ENCODE peak calls at places on chromosome 10, in six cellular contexts. One of them, this sample, is unnamed.

GRCh38 chr10:103202319-103202718 is 9.2 kb upstream of the NT5C2 start:
- DNase-seq in endothelial cell of umbilical vein: no peak
- DNase-seq in A549: no peak
- DNase-seq in GM12878: no peak
- DNase-seq in K562: no peak
- DNase-seq in HepG2: no peak
- DNase-seq in this sample: peak

GRCh38 chr10:47047577-47048532 is 136.6 kb downstream of the PTPN20 start:
- DNase-seq in endothelial cell of umbilical vein: peak
- DNase-seq in A549: peak
- DNase-seq in GM12878: no peak
- DNase-seq in K562: peak
- DNase-seq in HepG2: peak
- DNase-seq in this sample: peak

GRCh38 chr10:100522945-100523344 is 3.3 kb upstream of the SEC31B start:
- DNase-seq in endothelial cell of umbilical vein: no peak
- DNase-seq in A549: no peak
- DNase-seq in GM12878: no peak
- DNase-seq in K562: no peak
- DNase-seq in HepG2: no peak
- DNase-seq in this sample: no peak

GRCh38 chr10:23439920-23440875 is 1.3 kb downstream of the OTUD1 start:
- DNase-seq in endothelial cell of umbilical vein: peak
- DNase-seq in A549: peak
- DNase-seq in GM12878: no peak
- DNase-seq in K562: no peak
- DNase-seq in HepG2: no peak
- DNase-seq in this sample: peak

GRCh38 chr10:66772511-66772910 is 153.3 kb upstream of the LRRTM3 start:
- DNase-seq in endothelial cell of umbilical vein: no peak
- DNase-seq in A549: no peak
- DNase-seq in GM12878: no peak
- DNase-seq in K562: no peak
- DNase-seq in HepG2: no peak
- DNase-seq in this sample: no peak

GRCh38 chr10:107071301-107071700 is 93.2 kb downstream of the SORCS1 start:
- DNase-seq in endothelial cell of umbilical vein: no peak
- DNase-seq in A549: no peak
- DNase-seq in GM12878: no peak
- DNase-seq in K562: no peak
- DNase-seq in HepG2: no peak
- DNase-seq in this sample: no peak

GRCh38 chr10:49398000-49398861 is 2.3 kb upstream of the DRGX start:
- DNase-seq in endothelial cell of umbilical vein: peak
- DNase-seq in A549: peak
- DNase-seq in GM12878: no peak
- DNase-seq in K562: peak
- DNase-seq in HepG2: no peak
- DNase-seq in this sample: peak

GRCh38 chr10:44340557-44340956 is 44.3 kb downstream of the CXCL12 start:
- DNase-seq in endothelial cell of umbilical vein: no peak
- DNase-seq in A549: no peak
- DNase-seq in GM12878: no peak
- DNase-seq in K562: no peak
- DNase-seq in HepG2: no peak
- DNase-seq in this sample: no peak

GRCh38 chr10:69855346-69856163 is 53.8 kb downstream of the COL13A1 start:
- DNase-seq in endothelial cell of umbilical vein: no peak
- DNase-seq in A549: no peak
- DNase-seq in GM12878: no peak
- DNase-seq in K562: no peak
- DNase-seq in HepG2: peak
- DNase-seq in this sample: no peak

GRCh38 chr10:37948210-37948609 is 28.2 kb downstream of the ZNF25 start:
- DNase-seq in endothelial cell of umbilical vein: no peak
- DNase-seq in A549: no peak
- DNase-seq in GM12878: no peak
- DNase-seq in K562: no peak
- DNase-seq in HepG2: no peak
- DNase-seq in this sample: no peak

GRCh38 chr10:75029874-75030273 is 81.6 kb upstream of the SAMD8 start:
- DNase-seq in endothelial cell of umbilical vein: no peak
- DNase-seq in A549: no peak
- DNase-seq in GM12878: no peak
- DNase-seq in K562: no peak
- DNase-seq in HepG2: no peak
- DNase-seq in this sample: no peak

GRCh38 chr10:132836832-132837540 is 51.0 kb upstream of the NKX6-2 start:
- DNase-seq in endothelial cell of umbilical vein: peak
- DNase-seq in A549: peak
- DNase-seq in GM12878: no peak
- DNase-seq in K562: peak
- DNase-seq in HepG2: peak
- DNase-seq in this sample: peak

DNA sequence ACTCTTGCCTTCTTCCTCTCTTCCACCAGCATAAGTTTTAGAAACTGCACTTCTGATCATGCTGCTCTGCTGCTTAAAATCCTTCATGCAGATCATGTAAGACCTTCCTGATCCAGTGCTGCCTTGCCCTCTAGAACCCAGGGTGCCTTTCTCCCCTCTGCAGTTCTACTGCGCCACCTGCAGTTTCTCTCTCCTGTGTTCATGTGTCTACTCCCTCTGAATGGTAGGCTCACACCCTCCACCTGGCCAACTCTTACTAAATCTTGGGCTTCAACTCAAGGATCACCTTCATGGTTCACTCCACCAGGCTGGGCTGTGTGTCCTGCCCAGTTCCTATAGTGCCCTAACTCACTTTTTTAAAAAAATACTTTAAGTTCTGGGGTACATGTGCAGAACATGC is 174.6 kb upstream of the ITGB1 start:
- DNase-seq in endothelial cell of umbilical vein: no peak
- DNase-seq in A549: no peak
- DNase-seq in GM12878: no peak
- DNase-seq in K562: no peak
- DNase-seq in HepG2: no peak
- DNase-seq in this sample: no peak
- TF ChIP-seq CTCF in endothelial cell of umbilical vein: no peak
- TF ChIP-seq CTCF in A549: peak
- TF ChIP-seq CTCF in GM12878: no peak
- TF ChIP-seq CTCF in K562: peak
- TF ChIP-seq CTCF in HepG2: peak
- TF ChIP-seq CTCF in this sample: no peak

DNA sequence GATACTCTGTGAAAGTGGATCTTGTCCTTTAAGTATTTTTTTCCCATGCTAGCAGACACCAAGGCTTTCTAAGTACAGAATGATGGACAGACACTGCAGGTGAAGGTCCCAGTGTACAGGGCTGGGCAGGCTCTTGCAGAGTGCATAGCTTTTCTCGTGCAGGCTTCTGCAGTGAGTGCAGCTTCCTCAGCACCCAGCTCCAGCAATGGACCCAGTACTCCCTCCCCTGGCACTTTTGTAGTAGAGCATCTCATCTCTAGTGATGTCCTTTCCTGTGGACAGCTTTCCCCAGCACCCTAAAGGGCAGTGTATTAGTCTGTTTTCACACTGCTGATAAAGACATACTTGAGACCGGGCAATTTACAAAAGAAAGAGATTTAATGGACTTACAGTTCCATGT is 104.3 kb downstream of the CUL2 start:
- DNase-seq in endothelial cell of umbilical vein: no peak
- DNase-seq in A549: no peak
- DNase-seq in GM12878: no peak
- DNase-seq in K562: no peak
- DNase-seq in HepG2: peak
- DNase-seq in this sample: peak
- TF ChIP-seq MYC in endothelial cell of umbilical vein: no peak
- TF ChIP-seq MYC in A549: no peak
- TF ChIP-seq MYC in GM12878: no peak
- TF ChIP-seq MYC in K562: no peak
- TF ChIP-seq MYC in HepG2: no peak
- TF ChIP-seq MYC in this sample: no peak

GRCh38 chr10:58347967-58348366 is 13.2 kb downstream of the UBE2D1 start:
- DNase-seq in endothelial cell of umbilical vein: no peak
- DNase-seq in A549: no peak
- DNase-seq in GM12878: no peak
- DNase-seq in K562: no peak
- DNase-seq in HepG2: no peak
- DNase-seq in this sample: no peak
- TF ChIP-seq CTCF in endothelial cell of umbilical vein: no peak
- TF ChIP-seq CTCF in A549: no peak
- TF ChIP-seq CTCF in GM12878: no peak
- TF ChIP-seq CTCF in K562: no peak
- TF ChIP-seq CTCF in HepG2: no peak
- TF ChIP-seq CTCF in this sample: no peak

GRCh38 chr10:58743466-58744115 is 230.9 kb downstream of the BICC1 start:
- DNase-seq in endothelial cell of umbilical vein: no peak
- DNase-seq in A549: no peak
- DNase-seq in GM12878: no peak
- DNase-seq in K562: no peak
- DNase-seq in HepG2: no peak
- DNase-seq in this sample: no peak
- TF ChIP-seq MYC in endothelial cell of umbilical vein: no peak
- TF ChIP-seq MYC in A549: no peak
- TF ChIP-seq MYC in GM12878: no peak
- TF ChIP-seq MYC in K562: no peak
- TF ChIP-seq MYC in HepG2: no peak
- TF ChIP-seq MYC in this sample: no peak

DNA sequence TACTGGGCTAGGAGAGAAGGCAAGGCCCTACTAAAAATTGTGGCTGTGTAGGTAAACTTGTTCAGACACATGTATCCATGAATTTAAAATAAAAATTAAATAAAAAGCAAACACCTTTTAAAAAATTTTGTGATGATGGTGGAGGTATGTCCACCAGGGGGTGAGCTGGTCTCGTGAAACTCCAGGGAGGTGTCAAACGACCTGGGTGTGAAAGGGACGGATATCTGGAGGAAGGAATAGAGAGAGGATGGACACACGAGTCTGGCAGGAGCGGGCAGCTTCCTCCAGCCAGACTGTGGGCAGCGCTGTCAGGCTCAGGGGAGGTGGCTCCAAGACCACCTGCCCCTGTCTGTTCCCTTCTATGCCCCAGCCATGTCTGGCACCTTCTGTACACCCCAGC is 34.8 kb upstream of the DMBT1 start:
- DNase-seq in endothelial cell of umbilical vein: peak
- DNase-seq in A549: no peak
- DNase-seq in GM12878: no peak
- DNase-seq in K562: no peak
- DNase-seq in HepG2: peak
- DNase-seq in this sample: peak
- TF ChIP-seq CTCF in endothelial cell of umbilical vein: peak
- TF ChIP-seq CTCF in A549: peak
- TF ChIP-seq CTCF in GM12878: no peak
- TF ChIP-seq CTCF in K562: peak
- TF ChIP-seq CTCF in HepG2: peak
- TF ChIP-seq CTCF in this sample: peak

GRCh38 chr10:111119637-111120036 is 42.8 kb downstream of the ADRA2A start:
- DNase-seq in endothelial cell of umbilical vein: no peak
- DNase-seq in A549: no peak
- DNase-seq in GM12878: no peak
- DNase-seq in K562: no peak
- DNase-seq in HepG2: no peak
- DNase-seq in this sample: no peak
- TF ChIP-seq MYC in endothelial cell of umbilical vein: no peak
- TF ChIP-seq MYC in A549: no peak
- TF ChIP-seq MYC in GM12878: no peak
- TF ChIP-seq MYC in K562: no peak
- TF ChIP-seq MYC in HepG2: no peak
- TF ChIP-seq MYC in this sample: no peak

GRCh38 chr10:114822771-114823463 is 1.3 kb downstream of the FHIP2A start:
- DNase-seq in endothelial cell of umbilical vein: peak
- DNase-seq in A549: no peak
- DNase-seq in GM12878: no peak
- DNase-seq in K562: no peak
- DNase-seq in HepG2: peak
- DNase-seq in this sample: peak

GRCh38 chr10:114824396-114824795 is 2.8 kb downstream of the FHIP2A start:
- DNase-seq in endothelial cell of umbilical vein: peak
- DNase-seq in A549: no peak
- DNase-seq in GM12878: no peak
- DNase-seq in K562: no peak
- DNase-seq in HepG2: no peak
- DNase-seq in this sample: no peak

GRCh38 chr10:114821915-114822770 is 563 bp downstream of the FHIP2A start:
- DNase-seq in endothelial cell of umbilical vein: peak
- DNase-seq in A549: peak
- DNase-seq in GM12878: no peak
- DNase-seq in K562: peak
- DNase-seq in HepG2: peak
- DNase-seq in this sample: peak

GRCh38 chr10:114819313-114819712 is 2.3 kb upstream of the FHIP2A start:
- DNase-seq in endothelial cell of umbilical vein: no peak
- DNase-seq in A549: no peak
- DNase-seq in GM12878: no peak
- DNase-seq in K562: no peak
- DNase-seq in HepG2: no peak
- DNase-seq in this sample: no peak

GRCh38 chr10:114821293-114821914 is at the start of gene FHIP2A:
- DNase-seq in endothelial cell of umbilical vein: peak
- DNase-seq in A549: peak
- DNase-seq in GM12878: no peak
- DNase-seq in K562: peak
- DNase-seq in HepG2: peak
- DNase-seq in this sample: peak
- TF ChIP-seq CTCF in endothelial cell of umbilical vein: peak
- TF ChIP-seq CTCF in A549: peak
- TF ChIP-seq CTCF in GM12878: peak
- TF ChIP-seq CTCF in K562: no peak
- TF ChIP-seq CTCF in HepG2: peak
- TF ChIP-seq CTCF in this sample: no peak